ENCODE peak calls at places on chromosomes 5 and 9, in ten cellular contexts. One of them, this sample, is unnamed.

GRCh38 chr9:137217276-137218211 is 4.5 kb downstream of the RNF208 start:
- DNase-seq in HTR-8/SVneo: no peak
- DNase-seq in cardiac septum: no peak
- DNase-seq in posterior cingulate gyrus: no peak
- DNase-seq in T1000: no peak
- DNase-seq in Caco-2: peak
- DNase-seq in AG08395: peak
- DNase-seq in HFFc6: no peak
- DNase-seq in nephron progenitor cell: peak
- DNase-seq in fibroblast of lung: no peak
- DNase-seq in this sample: no peak

GRCh38 chr5:9009931-9010652 is 535.8 kb downstream of the SEMA5A start:
- DNase-seq in posterior cingulate gyrus: no peak
- DNase-seq in Caco-2: no peak
- DNase-seq in HTR-8/SVneo: no peak
- DNase-seq in cardiac septum: no peak
- DNase-seq in AG08395: no peak
- DNase-seq in HFFc6: no peak
- DNase-seq in nephron progenitor cell: no peak
- DNase-seq in fibroblast of lung: peak
- DNase-seq in T1000: no peak
- DNase-seq in this sample: no peak

GRCh38 chr9:34079181-34079580 is 30.5 kb upstream of the UBAP2 start:
- DNase-seq in HTR-8/SVneo: peak
- DNase-seq in HFFc6: peak
- DNase-seq in AG08395: no peak
- DNase-seq in cardiac septum: no peak
- DNase-seq in nephron progenitor cell: no peak
- DNase-seq in posterior cingulate gyrus: no peak
- DNase-seq in T1000: no peak
- DNase-seq in fibroblast of lung: peak
- DNase-seq in Caco-2: peak
- DNase-seq in this sample: no peak

GRCh38 chr9:127717766-127718165 is 1.9 kb downstream of the TTC16 start:
- DNase-seq in HFFc6: no peak
- DNase-seq in fibroblast of lung: no peak
- DNase-seq in AG08395: no peak
- DNase-seq in Caco-2: no peak
- DNase-seq in T1000: no peak
- DNase-seq in nephron progenitor cell: no peak
- DNase-seq in posterior cingulate gyrus: no peak
- DNase-seq in cardiac septum: no peak
- DNase-seq in HTR-8/SVneo: no peak
- DNase-seq in this sample: no peak

GRCh38 chr5:34416501-34417008 is 239.6 kb upstream of the RAI14 start:
- DNase-seq in fibroblast of lung: no peak
- DNase-seq in T1000: no peak
- DNase-seq in Caco-2: no peak
- DNase-seq in nephron progenitor cell: no peak
- DNase-seq in HFFc6: no peak
- DNase-seq in AG08395: no peak
- DNase-seq in HTR-8/SVneo: no peak
- DNase-seq in posterior cingulate gyrus: no peak
- DNase-seq in cardiac septum: no peak
- DNase-seq in this sample: no peak

GRCh38 chr5:95606419-95606818 is 13.5 kb upstream of the GPR150 start:
- DNase-seq in nephron progenitor cell: no peak
- DNase-seq in HFFc6: no peak
- DNase-seq in cardiac septum: no peak
- DNase-seq in fibroblast of lung: no peak
- DNase-seq in HTR-8/SVneo: no peak
- DNase-seq in posterior cingulate gyrus: no peak
- DNase-seq in AG08395: no peak
- DNase-seq in Caco-2: no peak
- DNase-seq in T1000: no peak
- DNase-seq in this sample: no peak

GRCh38 chr9:12748016-12748415 is 26.8 kb upstream of the LURAP1L start:
- DNase-seq in AG08395: peak
- DNase-seq in HTR-8/SVneo: no peak
- DNase-seq in Caco-2: no peak
- DNase-seq in cardiac septum: no peak
- DNase-seq in HFFc6: peak
- DNase-seq in posterior cingulate gyrus: no peak
- DNase-seq in nephron progenitor cell: no peak
- DNase-seq in fibroblast of lung: peak
- DNase-seq in T1000: no peak
- DNase-seq in this sample: no peak

GRCh38 chr5:128036961-128037360 is 46.6 kb upstream of the SLC12A2 start:
- DNase-seq in nephron progenitor cell: no peak
- DNase-seq in Caco-2: no peak
- DNase-seq in fibroblast of lung: peak
- DNase-seq in cardiac septum: no peak
- DNase-seq in AG08395: peak
- DNase-seq in HFFc6: no peak
- DNase-seq in HTR-8/SVneo: peak
- DNase-seq in T1000: no peak
- DNase-seq in posterior cingulate gyrus: no peak
- DNase-seq in this sample: no peak

GRCh38 chr9:131668439-131669233 is 71.2 kb downstream of the RAPGEF1 start:
- DNase-seq in HTR-8/SVneo: no peak
- DNase-seq in cardiac septum: no peak
- DNase-seq in posterior cingulate gyrus: no peak
- DNase-seq in nephron progenitor cell: no peak
- DNase-seq in fibroblast of lung: peak
- DNase-seq in Caco-2: no peak
- DNase-seq in T1000: peak
- DNase-seq in HFFc6: peak
- DNase-seq in AG08395: peak
- DNase-seq in this sample: peak

GRCh38 chr5:150616024-150616470 is 24.4 kb upstream of the SYNPO start:
- DNase-seq in nephron progenitor cell: no peak
- DNase-seq in fibroblast of lung: peak
- DNase-seq in HFFc6: no peak
- DNase-seq in T1000: no peak
- DNase-seq in posterior cingulate gyrus: no peak
- DNase-seq in cardiac septum: no peak
- DNase-seq in Caco-2: no peak
- DNase-seq in AG08395: no peak
- DNase-seq in HTR-8/SVneo: no peak
- DNase-seq in this sample: no peak

GRCh38 chr9:137757613-137758029 is 120.0 kb upstream of the CACNA1B start:
- DNase-seq in AG08395: peak
- DNase-seq in posterior cingulate gyrus: no peak
- DNase-seq in fibroblast of lung: peak
- DNase-seq in HFFc6: peak
- DNase-seq in Caco-2: no peak
- DNase-seq in T1000: peak
- DNase-seq in nephron progenitor cell: no peak
- DNase-seq in cardiac septum: no peak
- DNase-seq in HTR-8/SVneo: peak
- DNase-seq in this sample: no peak

GRCh38 chr5:158028349-158028748 is 169.4 kb upstream of the CLINT1 start:
- DNase-seq in cardiac septum: no peak
- DNase-seq in HTR-8/SVneo: no peak
- DNase-seq in posterior cingulate gyrus: no peak
- DNase-seq in AG08395: no peak
- DNase-seq in fibroblast of lung: no peak
- DNase-seq in T1000: no peak
- DNase-seq in Caco-2: peak
- DNase-seq in HFFc6: no peak
- DNase-seq in nephron progenitor cell: no peak
- DNase-seq in this sample: no peak

GRCh38 chr9:86659413-86660046 is 287.8 kb downstream of the GAS1 start:
- DNase-seq in cardiac septum: no peak
- DNase-seq in nephron progenitor cell: no peak
- DNase-seq in posterior cingulate gyrus: no peak
- DNase-seq in HTR-8/SVneo: no peak
- DNase-seq in AG08395: no peak
- DNase-seq in Caco-2: no peak
- DNase-seq in HFFc6: no peak
- DNase-seq in T1000: no peak
- DNase-seq in fibroblast of lung: peak
- DNase-seq in this sample: no peak

GRCh38 chr5:17355585-17356346 is 138.3 kb downstream of the BASP1 start:
- DNase-seq in HTR-8/SVneo: no peak
- DNase-seq in posterior cingulate gyrus: no peak
- DNase-seq in AG08395: no peak
- DNase-seq in Caco-2: no peak
- DNase-seq in nephron progenitor cell: no peak
- DNase-seq in cardiac septum: no peak
- DNase-seq in fibroblast of lung: peak
- DNase-seq in HFFc6: peak
- DNase-seq in T1000: no peak
- DNase-seq in this sample: no peak

GRCh38 chr5:151577566-151577965 is 13.6 kb downstream of the FAT2 start:
- DNase-seq in Caco-2: no peak
- DNase-seq in HTR-8/SVneo: no peak
- DNase-seq in T1000: no peak
- DNase-seq in posterior cingulate gyrus: no peak
- DNase-seq in HFFc6: no peak
- DNase-seq in AG08395: no peak
- DNase-seq in cardiac septum: peak
- DNase-seq in fibroblast of lung: no peak
- DNase-seq in nephron progenitor cell: no peak
- DNase-seq in this sample: no peak

GRCh38 chr9:116792271-116792670 is 105.2 kb downstream of the TRIM32 start:
- DNase-seq in HFFc6: no peak
- DNase-seq in cardiac septum: no peak
- DNase-seq in fibroblast of lung: no peak
- DNase-seq in Caco-2: no peak
- DNase-seq in AG08395: no peak
- DNase-seq in nephron progenitor cell: no peak
- DNase-seq in HTR-8/SVneo: no peak
- DNase-seq in T1000: no peak
- DNase-seq in posterior cingulate gyrus: no peak
- DNase-seq in this sample: no peak

GRCh38 chr5:96904054-96904931 is 28.0 kb downstream of the ERAP2 start:
- DNase-seq in HFFc6: peak
- DNase-seq in cardiac septum: no peak
- DNase-seq in HTR-8/SVneo: no peak
- DNase-seq in nephron progenitor cell: no peak
- DNase-seq in posterior cingulate gyrus: no peak
- DNase-seq in Caco-2: no peak
- DNase-seq in fibroblast of lung: no peak
- DNase-seq in T1000: no peak
- DNase-seq in AG08395: no peak
- DNase-seq in this sample: no peak

GRCh38 chr5:135203593-135204036 is 169.6 kb upstream of the PITX1 start:
- DNase-seq in nephron progenitor cell: no peak
- DNase-seq in T1000: no peak
- DNase-seq in fibroblast of lung: no peak
- DNase-seq in AG08395: no peak
- DNase-seq in posterior cingulate gyrus: no peak
- DNase-seq in cardiac septum: no peak
- DNase-seq in HFFc6: no peak
- DNase-seq in Caco-2: no peak
- DNase-seq in HTR-8/SVneo: no peak
- DNase-seq in this sample: no peak

GRCh38 chr9:96014078-96014477 is 138.6 kb downstream of the ERCC6L2 start:
- DNase-seq in AG08395: no peak
- DNase-seq in fibroblast of lung: no peak
- DNase-seq in nephron progenitor cell: no peak
- DNase-seq in posterior cingulate gyrus: no peak
- DNase-seq in HTR-8/SVneo: no peak
- DNase-seq in Caco-2: no peak
- DNase-seq in cardiac septum: no peak
- DNase-seq in T1000: no peak
- DNase-seq in HFFc6: no peak
- DNase-seq in this sample: peak

GRCh38 chr9:133205996-133206931 is 2.8 kb downstream of the OBP2B start:
- DNase-seq in HTR-8/SVneo: no peak
- DNase-seq in Caco-2: no peak
- DNase-seq in HFFc6: no peak
- DNase-seq in fibroblast of lung: no peak
- DNase-seq in AG08395: no peak
- DNase-seq in cardiac septum: peak
- DNase-seq in posterior cingulate gyrus: no peak
- DNase-seq in T1000: no peak
- DNase-seq in nephron progenitor cell: no peak
- DNase-seq in this sample: no peak

GRCh38 chr9:1231998-1232919 is 182.1 kb downstream of the DMRT2 start:
- DNase-seq in HFFc6: peak
- DNase-seq in HTR-8/SVneo: no peak
- DNase-seq in T1000: no peak
- DNase-seq in fibroblast of lung: peak
- DNase-seq in posterior cingulate gyrus: no peak
- DNase-seq in Caco-2: peak
- DNase-seq in nephron progenitor cell: no peak
- DNase-seq in cardiac septum: no peak
- DNase-seq in AG08395: peak
- DNase-seq in this sample: no peak

GRCh38 chr5:172410160-172410559 is 44.2 kb downstream of the SH3PXD2B start:
- DNase-seq in posterior cingulate gyrus: no peak
- DNase-seq in HTR-8/SVneo: no peak
- DNase-seq in nephron progenitor cell: no peak
- DNase-seq in T1000: no peak
- DNase-seq in AG08395: no peak
- DNase-seq in fibroblast of lung: peak
- DNase-seq in HFFc6: peak
- DNase-seq in Caco-2: no peak
- DNase-seq in cardiac septum: no peak
- DNase-seq in this sample: no peak

GRCh38 chr9:76453785-76454184 is 5.2 kb upstream of the GCNT1 start:
- DNase-seq in HFFc6: peak
- DNase-seq in HTR-8/SVneo: no peak
- DNase-seq in fibroblast of lung: peak
- DNase-seq in posterior cingulate gyrus: no peak
- DNase-seq in cardiac septum: no peak
- DNase-seq in T1000: no peak
- DNase-seq in AG08395: peak
- DNase-seq in Caco-2: no peak
- DNase-seq in nephron progenitor cell: no peak
- DNase-seq in this sample: no peak

GRCh38 chr9:109737295-109737694 is 42.7 kb upstream of the PALM2AKAP2 start:
- DNase-seq in T1000: no peak
- DNase-seq in HTR-8/SVneo: no peak
- DNase-seq in AG08395: no peak
- DNase-seq in Caco-2: no peak
- DNase-seq in posterior cingulate gyrus: no peak
- DNase-seq in nephron progenitor cell: no peak
- DNase-seq in cardiac septum: no peak
- DNase-seq in fibroblast of lung: no peak
- DNase-seq in HFFc6: no peak
- DNase-seq in this sample: no peak

GRCh38 chr9:33329996-33330395 is 39.7 kb downstream of the NFX1 start:
- DNase-seq in HTR-8/SVneo: no peak
- DNase-seq in fibroblast of lung: peak
- DNase-seq in nephron progenitor cell: no peak
- DNase-seq in cardiac septum: no peak
- DNase-seq in AG08395: no peak
- DNase-seq in HFFc6: peak
- DNase-seq in T1000: no peak
- DNase-seq in posterior cingulate gyrus: no peak
- DNase-seq in Caco-2: no peak
- DNase-seq in this sample: no peak

GRCh38 chr5:14171621-14172020 is 28.5 kb downstream of the TRIO start:
- DNase-seq in posterior cingulate gyrus: no peak
- DNase-seq in AG08395: no peak
- DNase-seq in HTR-8/SVneo: no peak
- DNase-seq in HFFc6: peak
- DNase-seq in T1000: no peak
- DNase-seq in cardiac septum: no peak
- DNase-seq in nephron progenitor cell: no peak
- DNase-seq in fibroblast of lung: peak
- DNase-seq in Caco-2: no peak
- DNase-seq in this sample: no peak

GRCh38 chr9:78304357-78304756 is 7.4 kb downstream of the PSAT1 start:
- DNase-seq in HTR-8/SVneo: no peak
- DNase-seq in nephron progenitor cell: no peak
- DNase-seq in posterior cingulate gyrus: no peak
- DNase-seq in T1000: no peak
- DNase-seq in HFFc6: no peak
- DNase-seq in cardiac septum: no peak
- DNase-seq in AG08395: no peak
- DNase-seq in fibroblast of lung: no peak
- DNase-seq in Caco-2: no peak
- DNase-seq in this sample: no peak

GRCh38 chr5:16383544-16384057 is 82.0 kb downstream of the ZNF622 start:
- DNase-seq in AG08395: no peak
- DNase-seq in nephron progenitor cell: no peak
- DNase-seq in HTR-8/SVneo: no peak
- DNase-seq in Caco-2: no peak
- DNase-seq in T1000: no peak
- DNase-seq in fibroblast of lung: no peak
- DNase-seq in cardiac septum: no peak
- DNase-seq in HFFc6: no peak
- DNase-seq in posterior cingulate gyrus: no peak
- DNase-seq in this sample: no peak

This sample was measured in T-helper 22 cell.